ENCODE peak calls at places on chromosomes 5 and 9, in eight cellular contexts. Q is WTC11; G is A549; E is HCT116; Y is fibroblast of pulmonary artery; T is activated T-helper 1 cell treated with anti-CD3 and anti-CD28 coated beads, Interleukin-12 subunit alpha, Interleukin-12 subunit beta, Interleukin-2, Interleukin-4 antibody, amounts not matched to agents 30 ng/mL and 10 ng/mL and 1 ng/mL, durations not matched to agents 14 hours and 24 hours and 36 hours; P is AG10803; H is activated CD8-positive, alpha-beta memory T cell treated with anti-CD3 and anti-CD28 coated beads, Interleukin-2, amount 50 U/mL, for 48 hours. Z is an unnamed sample.

GRCh38 chr5:174943785-174944184 is 219.4 kb downstream of the MSX2 start:
- DNase-seq in E (no peak), T (no peak), P (no peak), Q (no peak), H (no peak), Y (no peak), G (no peak), Z (no peak)

GRCh38 chr5:168312606-168313297 is 21.3 kb downstream of the WWC1 start:
- DNase-seq in G (no peak), T (no peak), Y (no peak), E (no peak), H (no peak), P (no peak), Q (no peak), Z (peak)

GRCh38 chr9:109244179-109245132 is 76.4 kb downstream of the EPB41L4B start:
- DNase-seq in P (peak), Y (peak), G (peak), Q (peak), H (peak), E (peak), T (peak), Z (peak)

GRCh38 chr5:1734271-1734907 is 65.2 kb downstream of the MRPL36 start:
- DNase-seq in E (no peak), H (peak), Y (no peak), T (no peak), Q (no peak), G (no peak), P (no peak), Z (no peak)

GRCh38 chr5:142821733-142822487 is 51.7 kb downstream of the ARHGAP26 start:
- DNase-seq in P (peak), H (no peak), Q (no peak), E (peak), G (peak), T (no peak), Y (peak), Z (peak)

GRCh38 chr5:38556599-38557308 is at the start of gene LIFR:
- DNase-seq in E (peak), G (peak), Q (peak), T (peak), H (peak), P (peak), Y (peak), Z (peak)

GRCh38 chr5:504326-505148 is 19.7 kb downstream of the SLC9A3 start:
- DNase-seq in E (no peak), H (no peak), T (no peak), Q (no peak), Y (no peak), G (no peak), P (no peak), Z (no peak)

GRCh38 chr5:78974011-78974410 is 11.1 kb downstream of the ARSB start:
- DNase-seq in Q (no peak), P (no peak), Y (no peak), E (no peak), T (no peak), H (no peak), G (no peak), Z (no peak)

GRCh38 chr9:126146254-126147145 is 180.1 kb upstream of the MVB12B start:
- DNase-seq in P (no peak), Y (no peak), G (peak), H (peak), E (no peak), T (no peak), Q (peak), Z (peak)

GRCh38 chr5:177496111-177497010 is 1.0 kb downstream of the PDLIM7 start:
- DNase-seq in E (peak), Q (peak), G (peak), H (no peak), Y (peak), P (peak), T (no peak), Z (peak)

GRCh38 chr9:75238311-75238976 is 150.1 kb downstream of the OSTF1 start:
- DNase-seq in Q (peak), G (peak), Y (peak), H (no peak), T (peak), E (peak), P (peak), Z (peak)

GRCh38 chr5:36934740-36935356 is 58.3 kb downstream of the NIPBL start:
- DNase-seq in E (no peak), P (no peak), H (no peak), Y (peak), G (no peak), T (no peak), Q (no peak), Z (peak)

GRCh38 chr5:172564187-172564586 is 76.9 kb upstream of the NEURL1B start:
- DNase-seq in Y (no peak), G (no peak), H (no peak), P (no peak), Q (no peak), T (no peak), E (no peak), Z (no peak)

GRCh38 chr5:110785356-110785755 is 46.5 kb downstream of the SLC25A46 start:
- DNase-seq in P (no peak), Q (no peak), Y (peak), H (no peak), E (no peak), G (no peak), T (no peak), Z (no peak)

GRCh38 chr9:129595323-129595741 is 25.6 kb downstream of the C9orf50 start:
- DNase-seq in E (no peak), G (no peak), Q (no peak), H (no peak), T (no peak), Y (no peak), P (peak), Z (peak)

GRCh38 chr9:88814521-88815101 is 176.7 kb upstream of the S1PR3 start:
- DNase-seq in G (no peak), Y (peak), Q (no peak), T (no peak), H (no peak), E (no peak), P (peak), Z (no peak)

GRCh38 chr9:12702160-12702758 is 9.1 kb downstream of the TYRP1 start:
- DNase-seq in P (peak), T (no peak), H (no peak), G (peak), Y (peak), E (peak), Q (peak), Z (peak)

GRCh38 chr9:18824095-18824666 is 208.8 kb downstream of the SAXO1 start:
- DNase-seq in G (no peak), Y (peak), E (no peak), P (no peak), T (no peak), H (no peak), Q (no peak), Z (peak)

GRCh38 chr5:101977729-101978345 is 318.2 kb downstream of the SLCO4C1 start:
- DNase-seq in Y (peak), P (peak), E (peak), T (no peak), H (no peak), Q (no peak), G (peak), Z (peak)

GRCh38 chr5:111703662-111704061 is 53.3 kb downstream of the NREP start:
- DNase-seq in Q (no peak), E (no peak), P (no peak), Y (no peak), H (no peak), T (peak), G (no peak), Z (no peak)

GRCh38 chr9:20023237-20023928 is 234.5 kb upstream of the SLC24A2 start:
- DNase-seq in P (no peak), T (no peak), G (no peak), E (no peak), Q (no peak), Y (no peak), H (no peak), Z (peak)

GRCh38 chr9:136629879-136630661 is 32.6 kb upstream of the EGFL7 start:
- DNase-seq in E (no peak), P (peak), Q (peak), T (peak), Y (peak), G (no peak), H (peak), Z (peak)

GRCh38 chr5:162391848-162392247 is 324.3 kb downstream of the GABRG2 start:
- DNase-seq in E (no peak), G (no peak), P (no peak), T (no peak), Q (no peak), Y (no peak), H (no peak), Z (no peak)

GRCh38 chr9:109383356-109383755 is 62.5 kb upstream of the EPB41L4B start:
- DNase-seq in T (no peak), H (no peak), E (no peak), P (no peak), Q (no peak), G (no peak), Y (no peak), Z (no peak)

GRCh38 chr5:170986598-170986997 is 124.8 kb downstream of the RANBP17 start:
- DNase-seq in Y (peak), T (no peak), H (no peak), E (no peak), Q (no peak), P (peak), G (no peak), Z (peak)

GRCh38 chr5:78659114-78659513 is 10.5 kb upstream of the LHFPL2 start:
- DNase-seq in G (no peak), T (no peak), P (no peak), Y (no peak), Q (no peak), E (no peak), H (no peak), Z (no peak)

GRCh38 chr5:141150993-141151325 is 1.1 kb downstream of the PCDHB6 start:
- DNase-seq in P (no peak), H (no peak), Y (no peak), T (no peak), Q (no peak), G (no peak), E (no peak), Z (no peak)

GRCh38 chr5:127934791-127935256 is 148.7 kb upstream of the SLC12A2 start:
- DNase-seq in P (peak), H (no peak), Q (no peak), G (peak), E (peak), Y (peak), T (no peak), Z (peak)

GRCh38 chr5:164934561-164934960 is 1429.1 kb downstream of the MAT2B start:
- DNase-seq in G (no peak), Q (no peak), T (no peak), P (no peak), Y (no peak), H (no peak), E (no peak), Z (no peak)

GRCh38 chr9:113648048-113648447 is 184.5 kb downstream of the RGS3 start:
- DNase-seq in Y (no peak), G (no peak), Q (no peak), H (peak), T (no peak), P (no peak), E (no peak), Z (no peak)

GRCh38 chr9:116087751-116088194 is 65.8 kb upstream of the PAPPA start:
- DNase-seq in G (peak), E (no peak), P (peak), Y (peak), H (no peak), Q (no peak), T (no peak), Z (peak)

GRCh38 chr5:119273391-119273839 is 82.4 kb upstream of the TNFAIP8 start:
- DNase-seq in H (no peak), T (no peak), Q (no peak), E (no peak), G (no peak), Y (no peak), P (no peak), Z (no peak)

GRCh38 chr5:98638111-98638510 is 135.4 kb upstream of the RGMB start:
- DNase-seq in G (no peak), T (no peak), H (no peak), P (no peak), Y (no peak), Q (no peak), E (no peak), Z (no peak)

GRCh38 chr9:120257483-120257882 is 322.5 kb downstream of the CDK5RAP2 start:
- DNase-seq in E (no peak), T (no peak), Y (no peak), P (peak), H (no peak), G (no peak), Q (no peak), Z (peak)

GRCh38 chr9:133640160-133640559 is 4.0 kb downstream of the DBH start:
- DNase-seq in H (no peak), T (no peak), Y (no peak), Q (no peak), G (no peak), E (no peak), P (no peak), Z (no peak)

GRCh38 chr9:13266172-13266571 is 13.3 kb downstream of the MPDZ start:
- DNase-seq in H (no peak), Y (peak), Q (no peak), P (peak), G (no peak), T (no peak), E (no peak), Z (no peak)